ENCODE peak calls at places on chromosomes 4 and X, in ten cellular contexts. M is fibroblast of pulmonary artery, V is A673, B is foreskin fibroblast, T is fibroblast of the aortic adventitia, F is psoas muscle, W is sigmoid colon, I is HL-60, P is choroid plexus epithelial cell, Y is heart left ventricle. G is an unnamed sample.

GRCh38 chr4:55173580-55173979 is 48.2 kb upstream of the KDR start:
- DNase-seq in M (peak), V (no peak), B (peak), T (peak), F (no peak), W (no peak), I (no peak), P (peak), Y (no peak), G (no peak)

GRCh38 chr4:161991811-161992210 is 172.0 kb downstream of the FSTL5 start:
- DNase-seq in M (no peak), V (no peak), B (no peak), T (no peak), F (no peak), W (no peak), I (no peak), P (no peak), Y (no peak), G (no peak)

GRCh38 chr4:85603437-85604336 is 128.7 kb downstream of the ARHGAP24 start:
- DNase-seq in M (peak), V (peak), B (peak), T (peak), F (no peak), W (no peak), I (no peak), P (peak), Y (no peak), G (no peak)

GRCh38 chr4:40241026-40241425 is 44.2 kb downstream of the RHOH start:
- DNase-seq in M (no peak), V (no peak), B (no peak), T (no peak), F (no peak), W (no peak), I (no peak), P (no peak), Y (no peak), G (no peak)

GRCh38 chr4:112947616-112948015 is 101.8 kb upstream of the ANK2 start:
- DNase-seq in M (no peak), V (no peak), B (no peak), T (no peak), F (no peak), W (no peak), I (no peak), P (no peak), Y (no peak), G (no peak)

GRCh38 chr4:180610317-180610716 is 1632.9 kb upstream of the TENM3 start:
- DNase-seq in M (no peak), V (no peak), B (no peak), T (no peak), F (no peak), W (no peak), I (no peak), P (no peak), Y (no peak), G (no peak)

GRCh38 chrX:7346021-7346420 is 198.1 kb upstream of the PUDP start:
- DNase-seq in M (no peak), V (no peak), B (peak), T (peak), F (no peak), W (no peak), I (no peak), P (no peak), Y (no peak), G (no peak)

GRCh38 chrX:67544281-67544680 is 460 bp downstream of the AR start:
- DNase-seq in M (peak), V (no peak), B (no peak), T (peak), F (peak), W (peak), I (no peak), P (no peak), Y (peak), G (no peak)

GRCh38 chrX:51853251-51853650 is 40.2 kb upstream of the MAGED1 start:
- DNase-seq in M (no peak), V (no peak), B (no peak), T (peak), F (no peak), W (no peak), I (no peak), P (no peak), Y (no peak), G (no peak)

GRCh38 chr4:186669159-186669720 is 54.4 kb downstream of the FAT1 start:
- DNase-seq in M (peak), V (peak), B (peak), T (peak), F (no peak), W (peak), I (no peak), P (peak), Y (no peak), G (no peak)

GRCh38 chrX:24479924-24480722 is 15.0 kb downstream of the PDK3 start:
- DNase-seq in M (no peak), V (no peak), B (no peak), T (no peak), F (no peak), W (no peak), I (no peak), P (no peak), Y (no peak), G (peak)

GRCh38 chr4:16573181-16573580 is 325.3 kb downstream of the LDB2 start:
- DNase-seq in M (peak), V (no peak), B (no peak), T (peak), F (no peak), W (no peak), I (no peak), P (peak), Y (no peak), G (no peak)

GRCh38 chrX:9535101-9535500 is 70.2 kb downstream of the TBL1X start:
- DNase-seq in M (no peak), V (peak), B (no peak), T (no peak), F (no peak), W (no peak), I (no peak), P (no peak), Y (no peak), G (no peak)

GRCh38 chr4:141132689-141133145 is 552 bp downstream of the RNF150 start:
- DNase-seq in M (peak), V (peak), B (peak), T (peak), F (no peak), W (peak), I (no peak), P (no peak), Y (peak), G (no peak)

GRCh38 chr4:86927843-86928395 is 6.9 kb upstream of the AFF1 start:
- DNase-seq in M (peak), V (no peak), B (peak), T (peak), F (no peak), W (peak), I (peak), P (peak), Y (no peak), G (no peak)

GRCh38 chr4:182102576-182102975 is 140.6 kb upstream of the TENM3 start:
- DNase-seq in M (no peak), V (no peak), B (no peak), T (no peak), F (no peak), W (no peak), I (no peak), P (no peak), Y (no peak), G (no peak)

GRCh38 chr4:15906024-15906443 is 32.5 kb downstream of the FGFBP1 start:
- DNase-seq in M (peak), V (no peak), B (no peak), T (no peak), F (no peak), W (no peak), I (no peak), P (no peak), Y (peak), G (peak)

GRCh38 chr4:153518637-153519384 is 52.7 kb downstream of the TMEM131L start:
- DNase-seq in M (peak), V (no peak), B (no peak), T (peak), F (no peak), W (no peak), I (no peak), P (peak), Y (no peak), G (no peak)

GRCh38 chr4:31089815-31090214 is 369.6 kb downstream of the PCDH7 start:
- DNase-seq in M (peak), V (peak), B (no peak), T (peak), F (no peak), W (no peak), I (no peak), P (peak), Y (no peak), G (peak)

GRCh38 chr4:28562913-28563312 is 1702.3 kb downstream of the STIM2 start:
- DNase-seq in M (no peak), V (no peak), B (no peak), T (no peak), F (no peak), W (no peak), I (no peak), P (no peak), Y (no peak), G (no peak)

GRCh38 chr4:76896731-76897521 is 1.0 kb downstream of the SOWAHB start:
- DNase-seq in M (peak), V (peak), B (peak), T (no peak), F (no peak), W (no peak), I (no peak), P (peak), Y (peak), G (no peak)

GRCh38 chr4:84224522-84224921 is 274.6 kb downstream of the NKX6-1 start:
- DNase-seq in M (no peak), V (no peak), B (no peak), T (no peak), F (no peak), W (no peak), I (no peak), P (no peak), Y (no peak), G (no peak)

GRCh38 chrX:25002658-25003015 is 13.1 kb downstream of the ARX start:
- DNase-seq in M (no peak), V (no peak), B (no peak), T (no peak), F (no peak), W (no peak), I (no peak), P (no peak), Y (no peak), G (no peak)

GRCh38 chr4:11149612-11150259 is 279.0 kb downstream of the HS3ST1 start:
- DNase-seq in M (no peak), V (no peak), B (no peak), T (peak), F (no peak), W (no peak), I (no peak), P (no peak), Y (no peak), G (no peak)

GRCh38 chrX:19017271-19017670 is 33.4 kb upstream of the PHKA2 start:
- DNase-seq in M (peak), V (peak), B (no peak), T (peak), F (no peak), W (no peak), I (peak), P (peak), Y (no peak), G (no peak)

GRCh38 chrX:142663330-142664095 is 362.2 kb upstream of the SPANXN4 start:
- DNase-seq in M (no peak), V (no peak), B (no peak), T (no peak), F (no peak), W (no peak), I (no peak), P (no peak), Y (no peak), G (no peak)

GRCh38 chr4:79747252-79747651 is 325.8 kb downstream of the ANTXR2 start:
- DNase-seq in M (no peak), V (no peak), B (no peak), T (no peak), F (no peak), W (no peak), I (no peak), P (no peak), Y (no peak), G (no peak)

GRCh38 chr4:153206534-153206933 is 2.3 kb downstream of the TRIM2 start:
- DNase-seq in M (no peak), V (no peak), B (no peak), T (no peak), F (no peak), W (no peak), I (no peak), P (no peak), Y (no peak), G (no peak)

GRCh38 chr4:188976644-188977115 is 837.4 kb downstream of the TRIML1 start:
- DNase-seq in M (peak), V (peak), B (peak), T (peak), F (no peak), W (no peak), I (no peak), P (peak), Y (no peak), G (no peak)

GRCh38 chrX:25021132-25021498 is 5.3 kb upstream of the ARX start:
- DNase-seq in M (no peak), V (peak), B (no peak), T (no peak), F (no peak), W (no peak), I (no peak), P (no peak), Y (no peak), G (no peak)

GRCh38 chr4:60805500-60806313 is 394.4 kb upstream of the ADGRL3 start:
- DNase-seq in M (peak), V (peak), B (peak), T (peak), F (no peak), W (no peak), I (no peak), P (peak), Y (no peak), G (no peak)

GRCh38 chr4:95524722-95525121 is 24.1 kb downstream of the UNC5C start:
- DNase-seq in M (no peak), V (no peak), B (no peak), T (no peak), F (no peak), W (no peak), I (no peak), P (no peak), Y (no peak), G (no peak)

GRCh38 chr4:138412847-138413246 is 170.7 kb upstream of the SLC7A11 start:
- DNase-seq in M (no peak), V (no peak), B (no peak), T (no peak), F (no peak), W (no peak), I (no peak), P (no peak), Y (no peak), G (no peak)
- TF ChIP-seq CTCF in M (no peak), V (no peak), B (no peak), T (no peak), F (no peak), W (no peak), I (no peak), P (no peak), Y (no peak), G (no peak)

DNA sequence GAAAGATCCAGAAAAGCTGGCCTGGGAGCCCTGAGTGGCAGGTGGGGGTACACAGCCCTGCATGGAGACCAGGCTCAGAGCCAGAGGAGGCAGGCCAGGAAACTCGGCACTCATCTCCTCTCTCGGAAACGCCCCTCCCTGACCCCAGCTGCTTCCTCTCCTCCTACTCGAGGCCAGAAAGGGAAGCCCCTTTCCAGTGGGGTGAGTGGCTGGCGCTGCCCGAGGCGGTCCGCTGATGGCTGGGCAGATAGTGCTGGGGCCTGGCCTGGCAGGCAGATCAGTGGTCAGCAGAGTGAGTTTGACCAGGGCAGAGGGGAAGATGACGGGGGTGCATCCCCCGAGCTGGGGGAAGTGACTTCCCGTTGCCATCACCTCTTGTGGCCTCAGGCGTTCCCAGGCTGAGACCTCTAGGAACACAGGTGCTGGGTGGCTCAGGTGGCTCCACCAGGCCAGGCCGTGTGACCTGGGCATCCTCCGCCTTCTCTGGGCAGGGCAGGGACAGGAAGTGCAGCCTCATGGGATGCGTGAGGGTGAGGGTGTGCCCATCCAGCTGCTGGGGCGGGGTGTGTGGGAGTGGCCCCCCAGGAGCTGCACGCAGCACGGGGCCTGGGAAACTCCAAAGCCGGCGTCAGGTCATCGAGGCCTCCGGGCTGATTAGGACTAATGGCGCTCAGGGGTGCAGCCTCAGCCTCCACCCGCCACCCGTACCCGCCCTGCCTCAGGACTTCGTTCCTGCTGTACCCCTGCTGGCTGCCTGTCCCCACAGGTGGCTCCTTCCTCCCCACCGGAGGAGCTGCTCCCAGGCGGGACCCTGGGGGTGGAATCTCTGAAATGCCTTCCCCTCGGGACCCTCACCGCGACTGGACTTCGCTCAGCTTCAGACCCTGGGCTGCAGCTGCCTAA is 5.8 kb downstream of the SH3BP2 start:
- DNase-seq in M (peak), V (no peak), B (no peak), T (no peak), F (peak), W (peak), I (no peak), P (peak), Y (peak), G (peak)
- H3K4me3 ChIP-seq in M (no peak), V (no peak), B (no peak), T (no peak), F (peak), W (peak), I (peak), P (no peak), Y (peak), G (no peak)

DNA sequence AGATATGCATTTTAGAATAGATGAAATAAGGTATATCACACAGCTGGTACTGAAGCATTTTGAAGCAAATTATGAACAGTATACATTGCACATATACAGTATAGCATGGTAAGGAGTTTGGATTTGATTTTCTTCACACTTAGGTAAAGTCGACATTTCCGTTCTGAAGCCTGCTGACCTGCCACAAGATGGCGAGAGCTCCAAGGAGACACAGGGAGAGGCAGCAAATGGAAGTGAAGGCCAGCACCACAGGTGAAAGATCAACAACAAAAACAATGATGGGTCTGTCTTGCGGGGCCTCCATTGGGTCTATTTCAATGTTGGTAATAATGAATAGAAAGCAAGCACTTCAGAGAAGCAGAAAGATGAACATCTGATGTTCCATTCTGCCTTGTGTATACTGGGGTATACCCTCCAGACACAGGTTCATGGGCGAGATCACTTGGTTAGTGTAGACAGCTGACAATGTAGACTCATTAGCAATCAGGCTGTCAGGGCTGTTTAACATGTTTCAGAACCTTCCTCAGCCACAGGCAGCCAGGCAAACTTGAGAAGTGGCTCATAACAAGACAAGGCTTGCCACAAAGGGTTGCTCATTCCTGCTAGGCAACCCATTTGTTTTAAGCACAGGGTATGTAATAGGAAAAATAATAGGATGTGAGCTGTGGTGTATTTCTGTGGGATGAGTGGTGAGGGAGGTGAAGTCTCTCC is 21.4 kb upstream of the NOX1 start:
- DNase-seq in M (peak), V (peak), B (peak), T (peak), F (no peak), W (no peak), I (no peak), P (peak), Y (no peak), G (no peak)
- TF ChIP-seq CTCF in M (peak), V (peak), B (peak), T (peak), F (peak), W (no peak), I (no peak), P (peak), Y (peak), G (no peak)

GRCh38 chr4:26859762-26860156 is 882 bp upstream of the STIM2 start:
- DNase-seq in M (no peak), V (no peak), B (no peak), T (no peak), F (no peak), W (no peak), I (no peak), P (no peak), Y (no peak), G (no peak)

GRCh38 chr4:26858035-26858918 is 2.4 kb upstream of the STIM2 start:
- DNase-seq in M (no peak), V (no peak), B (no peak), T (no peak), F (no peak), W (no peak), I (no peak), P (no peak), Y (no peak), G (no peak)

GRCh38 chr4:26857278-26858034 is 3.2 kb upstream of the STIM2 start:
- DNase-seq in M (peak), V (peak), B (peak), T (peak), F (peak), W (peak), I (peak), P (peak), Y (peak), G (peak)

GRCh38 chr4:26860157-26860921 is at the start of gene STIM2:
- DNase-seq in M (peak), V (peak), B (peak), T (peak), F (peak), W (peak), I (peak), P (peak), Y (peak), G (peak)

GRCh38 chr4:26858947-26859401 is 1.7 kb upstream of the STIM2 start:
- DNase-seq in M (no peak), V (no peak), B (no peak), T (no peak), F (no peak), W (no peak), I (no peak), P (no peak), Y (no peak), G (no peak)
- H3K4me3 ChIP-seq in M (peak), V (peak), B (peak), T (peak), F (peak), W (no peak), I (peak), P (peak), Y (peak), G (no peak)

GRCh38 chr4:51831133-51831532 is 11.8 kb upstream of the DCUN1D4 start:
- DNase-seq in M (peak), V (peak), B (peak), T (peak), F (peak), W (peak), I (no peak), P (peak), Y (peak), G (peak)
- TF ChIP-seq CTCF in M (peak), V (peak), B (peak), T (peak), F (peak), W (peak), I (peak), P (peak), Y (peak), G (peak)

GRCh38 chr4:128427832-128428366 is 140.3 kb upstream of the PGRMC2 start:
- DNase-seq in M (peak), V (peak), B (peak), T (peak), F (no peak), W (no peak), I (peak), P (peak), Y (no peak), G (peak)
- H3K4me3 ChIP-seq in M (peak), V (no peak), B (no peak), T (peak), F (peak), W (no peak), I (no peak), P (peak), Y (no peak), G (no peak)

G was measured in lung.